ENCODE peak calls at places on chromosome 14, in five cellular contexts. L is neural progenitor cell, J is PC-3, T is GM23248, I is PC-9. O is an unnamed sample. For H3K36me3, the result is how much of the 10 kb centered on the place peaks cover.

GRCh38 chr14:58272589-58273372 is 25.6 kb upstream of the ARID4A start:
- DNase-seq in L (no peak), J (peak), I (no peak), T (peak), O (no peak)

GRCh38 chr14:95507174-95507573 is 9.3 kb downstream of the SYNE3 start:
- DNase-seq in I (peak), L (no peak), T (peak), J (peak), O (peak)

GRCh38 chr14:64158608-64159007 is 135.6 kb downstream of the ESR2 start:
- DNase-seq in L (no peak), J (no peak), I (no peak), T (no peak), O (no peak)

GRCh38 chr14:32713856-32714255 is 224.8 kb upstream of the NPAS3 start:
- DNase-seq in J (no peak), T (no peak), L (no peak), I (no peak), O (no peak)

GRCh38 chr14:101593411-101594181 is 32.3 kb downstream of the DIO3 start:
- DNase-seq in J (no peak), L (no peak), T (no peak), I (no peak), O (no peak)

GRCh38 chr14:59133202-59133601 is 55.3 kb upstream of the DAAM1 start:
- DNase-seq in L (peak), J (peak), I (no peak), T (peak), O (no peak)

GRCh38 chr14:94050231-94050880 is 24.2 kb downstream of the OTUB2 start:
- DNase-seq in I (no peak), T (no peak), L (no peak), J (no peak), O (no peak)

GRCh38 chr14:105071326-105071725 is 6.1 kb upstream of the GPR132 start:
- DNase-seq in T (no peak), L (no peak), J (no peak), I (no peak), O (no peak)

GRCh38 chr14:73462815-73463214 is 4.5 kb upstream of the NUMB start:
- DNase-seq in T (peak), J (no peak), L (no peak), I (no peak), O (no peak)

GRCh38 chr14:81233615-81234014 is 12.9 kb upstream of the GTF2A1 start:
- DNase-seq in T (no peak), J (no peak), L (no peak), I (no peak), O (no peak)

GRCh38 chr14:105204206-105204930 is 23.3 kb upstream of the NUDT14 start:
- DNase-seq in L (no peak), T (peak), I (peak), J (peak), O (peak)

GRCh38 chr14:34256223-34256622 is 205.8 kb downstream of the SPTSSA start:
- DNase-seq in T (no peak), J (no peak), L (no peak), I (no peak), O (peak)

GRCh38 chr14:91964724-91965123 is 17.2 kb upstream of the FBLN5 start:
- DNase-seq in I (no peak), T (no peak), L (no peak), J (no peak), O (no peak)

GRCh38 chr14:39668449-39668848 is 236.2 kb upstream of the FBXO33 start:
- DNase-seq in I (no peak), T (no peak), J (no peak), L (no peak), O (no peak)

GRCh38 chr14:65230287-65230728 is 128.0 kb upstream of the MAX start:
- DNase-seq in L (no peak), T (peak), J (no peak), I (peak), O (no peak)

GRCh38 chr14:53982546-53982945 is 25.9 kb upstream of the BMP4 start:
- DNase-seq in T (no peak), I (no peak), L (no peak), J (no peak), O (no peak)

GRCh38 chr14:75854247-75854799 is 127.5 kb downstream of the TGFB3 start:
- DNase-seq in L (no peak), T (peak), J (no peak), I (no peak), O (no peak)

GRCh38 chr14:57487771-57488170 is 5.9 kb downstream of the CCDC198 start:
- DNase-seq in T (peak), I (no peak), L (no peak), J (peak), O (no peak)

GRCh38 chr14:61646366-61647101 is 48.8 kb upstream of the HIF1A start:
- DNase-seq in J (peak), T (peak), L (no peak), I (no peak), O (peak)

GRCh38 chr14:32588448-32589320 is 259.6 kb downstream of the AKAP6 start:
- DNase-seq in T (peak), I (no peak), J (peak), L (peak), O (peak)

GRCh38 chr14:99520571-99521081 is 39.4 kb downstream of the CCNK start:
- DNase-seq in L (no peak), T (no peak), J (no peak), I (no peak), O (no peak)

GRCh38 chr14:77087631-77088030 is 10.4 kb upstream of the CIPC start:
- DNase-seq in L (no peak), J (no peak), T (no peak), I (no peak), O (no peak)
- H3K36me3 ChIP-seq in L (under half), J (under half), T (under half), I (under half), O (under half)

GRCh38 chr14:88323520-88324199 is 591 bp upstream of the KCNK10 start:
- DNase-seq in I (no peak), T (peak), J (no peak), L (peak), O (no peak)
- TF ChIP-seq EZH2 in I (no peak), T (peak), J (peak), L (no peak), O (no peak)

DNA sequence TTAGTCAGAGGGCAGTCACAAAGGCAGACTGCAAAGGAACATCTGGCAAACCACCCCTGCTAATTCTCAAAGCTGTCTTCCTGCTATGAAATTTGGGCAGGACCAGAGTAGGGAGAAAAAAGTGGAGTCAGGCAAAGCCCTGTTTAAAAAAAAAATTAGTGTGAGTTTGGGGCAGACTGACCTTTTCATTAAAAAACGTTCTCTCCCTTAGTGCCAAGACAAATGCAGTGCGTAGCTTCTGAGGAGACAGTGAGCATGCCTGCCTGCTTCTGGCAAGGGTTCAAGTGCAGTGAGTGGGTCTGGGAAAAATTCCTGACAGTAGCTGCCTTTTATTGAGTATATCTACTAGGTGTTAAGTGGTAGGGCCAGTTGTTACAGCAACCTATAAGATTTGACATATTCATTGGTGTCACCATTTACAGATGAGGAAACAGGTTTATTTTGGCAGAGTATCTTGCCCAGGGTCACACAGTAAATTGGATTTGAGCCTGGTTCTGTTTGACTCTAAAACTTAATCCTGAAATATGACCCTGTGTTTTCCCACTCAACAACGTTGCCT is 72.5 kb downstream of the PAPOLA start:
- DNase-seq in I (no peak), T (peak), J (peak), L (no peak), O (peak)
- H3K4me2 ChIP-seq in I (no peak), T (no peak), J (no peak), L (no peak), O (peak)

GRCh38 chr14:103706551-103707328 is 8.5 kb downstream of the XRCC3 start:
- DNase-seq in J (no peak), L (no peak), I (no peak), T (no peak), O (no peak)
- H3K36me3 ChIP-seq in J (under half), L (under half), I (under half), T (under half), O (under half)

O was measured in mammary epithelial cell.